ENCODE peak calls at places on chromosome 18, in five cellular contexts. One of them, this sample, is unnamed.
A peak's percentile ranks its signal among the peaks of the same experiment; 100 is the strongest.

GRCh38 chr18:5057348-5058012 is 139.6 kb downstream of the AKAIN1 start:
- DNase-seq in GM23338: peak; percentile 89
- DNase-seq in A549: peak; percentile 50
- DNase-seq in K562: peak; percentile 75
- DNase-seq in GM12878: peak; percentile 32
- DNase-seq in this sample: peak; percentile 52

GRCh38 chr18:33821503-33821902 is 243.5 kb downstream of the ASXL3 start:
- DNase-seq in GM23338: no peak
- DNase-seq in A549: no peak
- DNase-seq in K562: no peak
- DNase-seq in GM12878: no peak
- DNase-seq in this sample: no peak

GRCh38 chr18:47863041-47863440 is 67.4 kb downstream of the SMAD2 start:
- DNase-seq in GM23338: no peak
- DNase-seq in A549: no peak
- DNase-seq in K562: no peak
- DNase-seq in GM12878: no peak
- DNase-seq in this sample: no peak

GRCh38 chr18:39455300-39455699 is 1889.7 kb upstream of the CELF4 start:
- DNase-seq in GM23338: no peak
- DNase-seq in A549: peak; percentile 6
- DNase-seq in K562: no peak
- DNase-seq in GM12878: no peak
- DNase-seq in this sample: peak; percentile 21

GRCh38 chr18:22099925-22100324 is 69.5 kb upstream of the GATA6 start:
- DNase-seq in GM23338: no peak
- DNase-seq in A549: no peak
- DNase-seq in K562: no peak
- DNase-seq in GM12878: no peak
- DNase-seq in this sample: no peak

GRCh38 chr18:71223487-71223886 is 934.6 kb downstream of the SOCS6 start:
- DNase-seq in GM23338: no peak
- DNase-seq in A549: no peak
- DNase-seq in K562: no peak
- DNase-seq in GM12878: no peak
- DNase-seq in this sample: no peak

GRCh38 chr18:3660719-3661118 is 210.7 kb downstream of the TGIF1 start:
- DNase-seq in GM23338: no peak
- DNase-seq in A549: no peak
- DNase-seq in K562: no peak
- DNase-seq in GM12878: no peak
- DNase-seq in this sample: no peak

GRCh38 chr18:47981320-47981719 is 50.9 kb upstream of the SMAD2 start:
- DNase-seq in GM23338: no peak
- DNase-seq in A549: no peak
- DNase-seq in K562: no peak
- DNase-seq in GM12878: no peak
- DNase-seq in this sample: no peak

GRCh38 chr18:9561774-9562173 is 52.6 kb downstream of the PPP4R1 start:
- DNase-seq in GM23338: no peak
- DNase-seq in A549: no peak
- DNase-seq in K562: no peak
- DNase-seq in GM12878: no peak
- DNase-seq in this sample: no peak

GRCh38 chr18:57728941-57729511 is 74.1 kb downstream of the ATP8B1 start:
- DNase-seq in GM23338: no peak
- DNase-seq in A549: peak; percentile 48
- DNase-seq in K562: no peak
- DNase-seq in GM12878: no peak
- DNase-seq in this sample: no peak
- TF ChIP-seq JUNB in GM23338: no peak
- TF ChIP-seq JUNB in A549: no peak
- TF ChIP-seq JUNB in K562: no peak
- TF ChIP-seq JUNB in GM12878: no peak
- TF ChIP-seq JUNB in this sample: no peak

DNA sequence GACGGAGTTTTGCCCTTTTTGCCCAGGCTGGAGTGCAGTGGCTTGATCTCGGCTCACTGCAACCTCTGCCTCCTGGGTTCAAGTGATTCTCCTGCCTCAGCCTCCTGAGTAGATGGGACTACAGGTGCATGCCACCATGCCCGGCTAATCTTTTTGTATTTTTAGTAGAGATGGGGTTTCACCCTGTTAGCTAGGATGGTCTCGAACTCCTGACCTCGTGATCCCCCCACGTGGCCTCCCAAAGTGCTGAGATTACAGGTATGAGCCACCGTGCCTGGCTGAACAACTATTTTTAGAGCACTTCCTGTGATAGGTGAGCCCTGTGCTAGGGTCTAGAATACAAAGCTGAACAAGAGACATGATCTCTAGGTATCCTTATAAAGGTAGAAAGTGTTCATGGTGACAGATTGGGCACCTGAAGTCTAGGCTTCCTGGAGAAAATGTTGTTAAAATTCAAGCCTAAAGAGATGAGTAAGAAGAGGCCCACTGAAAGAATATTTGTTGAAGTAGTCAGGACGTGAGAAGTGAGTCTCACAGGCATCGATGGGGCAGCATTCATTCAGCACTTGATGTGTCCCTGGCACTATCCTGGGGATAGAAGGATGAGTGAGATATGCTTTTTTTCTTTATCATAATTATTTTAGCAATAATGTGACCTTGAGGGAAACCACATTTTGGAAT is 5.0 kb downstream of the ZNF236 start:
- DNase-seq in GM23338: no peak
- DNase-seq in A549: no peak
- DNase-seq in K562: no peak
- DNase-seq in GM12878: no peak
- DNase-seq in this sample: no peak
- TF ChIP-seq JUNB in GM23338: no peak
- TF ChIP-seq JUNB in A549: no peak
- TF ChIP-seq JUNB in K562: no peak
- TF ChIP-seq JUNB in GM12878: no peak
- TF ChIP-seq JUNB in this sample: no peak

GRCh38 chr18:13393338-13393737 is 174.8 kb downstream of the LDLRAD4 start:
- DNase-seq in GM23338: no peak
- DNase-seq in A549: no peak
- DNase-seq in K562: no peak
- DNase-seq in GM12878: no peak
- DNase-seq in this sample: no peak
- TF ChIP-seq JUNB in GM23338: no peak
- TF ChIP-seq JUNB in A549: no peak
- TF ChIP-seq JUNB in K562: no peak
- TF ChIP-seq JUNB in GM12878: no peak
- TF ChIP-seq JUNB in this sample: no peak

GRCh38 chr18:73288813-73289212 is 421.0 kb upstream of the NETO1 start:
- DNase-seq in GM23338: no peak
- DNase-seq in A549: peak; percentile 28
- DNase-seq in K562: no peak
- DNase-seq in GM12878: no peak
- DNase-seq in this sample: no peak
- TF ChIP-seq JUNB in GM23338: no peak
- TF ChIP-seq JUNB in A549: no peak
- TF ChIP-seq JUNB in K562: no peak
- TF ChIP-seq JUNB in GM12878: no peak
- TF ChIP-seq JUNB in this sample: no peak

GRCh38 chr18:27921392-27921791 is 255.5 kb downstream of the CDH2 start:
- DNase-seq in GM23338: peak; percentile 15
- DNase-seq in A549: no peak
- DNase-seq in K562: no peak
- DNase-seq in GM12878: no peak
- DNase-seq in this sample: no peak
- TF ChIP-seq JUNB in GM23338: no peak
- TF ChIP-seq JUNB in A549: no peak
- TF ChIP-seq JUNB in K562: no peak
- TF ChIP-seq JUNB in GM12878: no peak
- TF ChIP-seq JUNB in this sample: no peak

DNA sequence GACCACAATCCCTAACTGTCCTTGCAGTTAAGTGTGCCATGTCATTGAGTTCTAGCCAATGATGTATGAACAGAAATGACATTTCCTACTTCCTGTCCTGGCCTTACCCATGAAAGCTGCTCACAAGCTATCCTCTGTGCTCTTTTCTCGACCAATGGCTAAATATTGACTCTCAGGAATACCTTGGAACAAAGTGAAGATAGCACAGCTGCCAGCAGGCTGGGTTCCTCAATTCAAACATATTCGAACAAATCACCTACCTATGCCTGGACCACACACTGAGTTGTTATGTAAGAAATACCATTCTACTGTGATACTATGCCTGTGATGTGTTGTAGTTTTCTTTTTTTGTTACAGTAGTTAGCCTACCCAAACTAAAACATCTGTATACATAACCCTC is 65.1 kb downstream of the GAREM1 start:
- DNase-seq in GM23338: peak; percentile 39
- DNase-seq in A549: no peak
- DNase-seq in K562: no peak
- DNase-seq in GM12878: no peak
- DNase-seq in this sample: no peak
- TF ChIP-seq JUNB in GM23338: no peak
- TF ChIP-seq JUNB in A549: no peak
- TF ChIP-seq JUNB in K562: no peak
- TF ChIP-seq JUNB in GM12878: no peak
- TF ChIP-seq JUNB in this sample: no peak